ENCODE peak calls at places on chromosomes 12 and 14, in nine cellular contexts. One of them, this sample, is unnamed.

GRCh38 chr14:22047105-22047504 is 373.5 kb upstream of the OR4E1 start:
- DNase-seq in vagina: no peak
- DNase-seq in IMR-90: no peak
- DNase-seq in stomach: no peak
- DNase-seq in HCT116: no peak
- DNase-seq in breast epithelium: no peak
- DNase-seq in Peyer's patch: no peak
- DNase-seq in body of pancreas: no peak
- DNase-seq in A549: peak
- DNase-seq in this sample: no peak

GRCh38 chr14:92160619-92161018 is 38.9 kb downstream of the CPSF2 start:
- DNase-seq in vagina: no peak
- DNase-seq in IMR-90: peak
- DNase-seq in stomach: no peak
- DNase-seq in HCT116: no peak
- DNase-seq in breast epithelium: no peak
- DNase-seq in Peyer's patch: no peak
- DNase-seq in body of pancreas: no peak
- DNase-seq in A549: peak
- DNase-seq in this sample: no peak

GRCh38 chr14:40099316-40099715 is 667.1 kb upstream of the FBXO33 start:
- DNase-seq in vagina: no peak
- DNase-seq in IMR-90: no peak
- DNase-seq in stomach: no peak
- DNase-seq in HCT116: no peak
- DNase-seq in breast epithelium: no peak
- DNase-seq in Peyer's patch: no peak
- DNase-seq in body of pancreas: no peak
- DNase-seq in A549: no peak
- DNase-seq in this sample: no peak

GRCh38 chr14:99757331-99758070 is 35.7 kb upstream of the EML1 start:
- DNase-seq in vagina: no peak
- DNase-seq in IMR-90: peak
- DNase-seq in stomach: no peak
- DNase-seq in HCT116: peak
- DNase-seq in breast epithelium: no peak
- DNase-seq in Peyer's patch: no peak
- DNase-seq in body of pancreas: no peak
- DNase-seq in A549: peak
- DNase-seq in this sample: no peak

GRCh38 chr12:78898416-78898815 is 33.8 kb downstream of the SYT1 start:
- DNase-seq in vagina: no peak
- DNase-seq in IMR-90: no peak
- DNase-seq in stomach: no peak
- DNase-seq in HCT116: no peak
- DNase-seq in breast epithelium: no peak
- DNase-seq in Peyer's patch: no peak
- DNase-seq in body of pancreas: peak
- DNase-seq in A549: no peak
- DNase-seq in this sample: peak

GRCh38 chr12:52517005-52517835 is 3.0 kb downstream of the KRT5 start:
- DNase-seq in vagina: peak
- DNase-seq in IMR-90: no peak
- DNase-seq in stomach: no peak
- DNase-seq in HCT116: no peak
- DNase-seq in breast epithelium: no peak
- DNase-seq in Peyer's patch: peak
- DNase-seq in body of pancreas: no peak
- DNase-seq in A549: no peak
- DNase-seq in this sample: no peak

GRCh38 chr12:16187684-16188083 is 89.8 kb downstream of the SLC15A5 start:
- DNase-seq in vagina: no peak
- DNase-seq in IMR-90: no peak
- DNase-seq in stomach: no peak
- DNase-seq in HCT116: no peak
- DNase-seq in breast epithelium: no peak
- DNase-seq in Peyer's patch: no peak
- DNase-seq in body of pancreas: no peak
- DNase-seq in A549: no peak
- DNase-seq in this sample: no peak

GRCh38 chr14:59332727-59333126 is 132.5 kb downstream of the GPR135 start:
- DNase-seq in vagina: no peak
- DNase-seq in IMR-90: peak
- DNase-seq in stomach: no peak
- DNase-seq in HCT116: no peak
- DNase-seq in breast epithelium: no peak
- DNase-seq in Peyer's patch: no peak
- DNase-seq in body of pancreas: no peak
- DNase-seq in A549: peak
- DNase-seq in this sample: no peak

GRCh38 chr14:69475194-69475818 is 9.2 kb upstream of the PLEKHD1 start:
- DNase-seq in vagina: no peak
- DNase-seq in IMR-90: peak
- DNase-seq in stomach: no peak
- DNase-seq in HCT116: no peak
- DNase-seq in breast epithelium: no peak
- DNase-seq in Peyer's patch: no peak
- DNase-seq in body of pancreas: no peak
- DNase-seq in A549: peak
- DNase-seq in this sample: no peak

GRCh38 chr14:72443991-72444431 is 449.9 kb downstream of the DPF3 start:
- DNase-seq in vagina: no peak
- DNase-seq in IMR-90: no peak
- DNase-seq in stomach: no peak
- DNase-seq in HCT116: no peak
- DNase-seq in breast epithelium: no peak
- DNase-seq in Peyer's patch: peak
- DNase-seq in body of pancreas: no peak
- DNase-seq in A549: no peak
- DNase-seq in this sample: no peak

GRCh38 chr12:92021665-92022033 is 124.0 kb downstream of the BTG1 start:
- DNase-seq in vagina: no peak
- DNase-seq in IMR-90: no peak
- DNase-seq in stomach: no peak
- DNase-seq in HCT116: no peak
- DNase-seq in breast epithelium: no peak
- DNase-seq in Peyer's patch: no peak
- DNase-seq in body of pancreas: no peak
- DNase-seq in A549: no peak
- DNase-seq in this sample: no peak

GRCh38 chr14:98112211-98112780 is 1159.7 kb downstream of the BCL11B start:
- DNase-seq in vagina: no peak
- DNase-seq in IMR-90: no peak
- DNase-seq in stomach: no peak
- DNase-seq in HCT116: no peak
- DNase-seq in breast epithelium: no peak
- DNase-seq in Peyer's patch: no peak
- DNase-seq in body of pancreas: no peak
- DNase-seq in A549: no peak
- DNase-seq in this sample: no peak

GRCh38 chr14:87334997-87335675 is 657.8 kb downstream of the GALC start:
- DNase-seq in vagina: no peak
- DNase-seq in IMR-90: no peak
- DNase-seq in stomach: no peak
- DNase-seq in HCT116: no peak
- DNase-seq in breast epithelium: no peak
- DNase-seq in Peyer's patch: no peak
- DNase-seq in body of pancreas: no peak
- DNase-seq in A549: no peak
- DNase-seq in this sample: no peak

GRCh38 chr14:50003213-50004021 is 110.5 kb downstream of the ARF6 start:
- DNase-seq in vagina: no peak
- DNase-seq in IMR-90: peak
- DNase-seq in stomach: peak
- DNase-seq in HCT116: peak
- DNase-seq in breast epithelium: peak
- DNase-seq in Peyer's patch: peak
- DNase-seq in body of pancreas: peak
- DNase-seq in A549: peak
- DNase-seq in this sample: peak
- TF ChIP-seq POLR2A in vagina: no peak
- TF ChIP-seq POLR2A in IMR-90: no peak
- TF ChIP-seq POLR2A in stomach: no peak
- TF ChIP-seq POLR2A in HCT116: peak
- TF ChIP-seq POLR2A in breast epithelium: no peak
- TF ChIP-seq POLR2A in Peyer's patch: peak
- TF ChIP-seq POLR2A in body of pancreas: peak
- TF ChIP-seq POLR2A in A549: peak
- TF ChIP-seq POLR2A in this sample: peak

GRCh38 chr12:58922849-58923248 is 2.5 kb upstream of the LRIG3 start:
- DNase-seq in vagina: no peak
- DNase-seq in IMR-90: peak
- DNase-seq in stomach: no peak
- DNase-seq in HCT116: no peak
- DNase-seq in breast epithelium: no peak
- DNase-seq in Peyer's patch: no peak
- DNase-seq in body of pancreas: no peak
- DNase-seq in A549: peak
- DNase-seq in this sample: no peak
- H3K27ac ChIP-seq in vagina: no peak
- H3K27ac ChIP-seq in IMR-90: no peak
- H3K27ac ChIP-seq in stomach: no peak
- H3K27ac ChIP-seq in HCT116: no peak
- H3K27ac ChIP-seq in breast epithelium: no peak
- H3K27ac ChIP-seq in Peyer's patch: no peak
- H3K27ac ChIP-seq in body of pancreas: peak
- H3K27ac ChIP-seq in A549: no peak
- H3K27ac ChIP-seq in this sample: no peak

GRCh38 chr14:52312872-52313492 is 1.1 kb upstream of the PTGER2 start:
- DNase-seq in vagina: no peak
- DNase-seq in IMR-90: peak
- DNase-seq in stomach: no peak
- DNase-seq in HCT116: no peak
- DNase-seq in breast epithelium: no peak
- DNase-seq in Peyer's patch: no peak
- DNase-seq in body of pancreas: no peak
- DNase-seq in A549: no peak
- DNase-seq in this sample: peak

GRCh38 chr14:52313493-52313881 is 625 bp upstream of the PTGER2 start:
- DNase-seq in vagina: no peak
- DNase-seq in IMR-90: peak
- DNase-seq in stomach: no peak
- DNase-seq in HCT116: no peak
- DNase-seq in breast epithelium: no peak
- DNase-seq in Peyer's patch: no peak
- DNase-seq in body of pancreas: no peak
- DNase-seq in A549: no peak
- DNase-seq in this sample: no peak

GRCh38 chr14:52314521-52315354 is 626 bp downstream of the PTGER2 start:
- DNase-seq in vagina: no peak
- DNase-seq in IMR-90: peak
- DNase-seq in stomach: peak
- DNase-seq in HCT116: no peak
- DNase-seq in breast epithelium: no peak
- DNase-seq in Peyer's patch: peak
- DNase-seq in body of pancreas: peak
- DNase-seq in A549: no peak
- DNase-seq in this sample: peak

GRCh38 chr14:52315355-52315718 is 1.2 kb downstream of the PTGER2 start:
- DNase-seq in vagina: no peak
- DNase-seq in IMR-90: peak
- DNase-seq in stomach: peak
- DNase-seq in HCT116: no peak
- DNase-seq in breast epithelium: no peak
- DNase-seq in Peyer's patch: peak
- DNase-seq in body of pancreas: no peak
- DNase-seq in A549: no peak
- DNase-seq in this sample: peak

DNA sequence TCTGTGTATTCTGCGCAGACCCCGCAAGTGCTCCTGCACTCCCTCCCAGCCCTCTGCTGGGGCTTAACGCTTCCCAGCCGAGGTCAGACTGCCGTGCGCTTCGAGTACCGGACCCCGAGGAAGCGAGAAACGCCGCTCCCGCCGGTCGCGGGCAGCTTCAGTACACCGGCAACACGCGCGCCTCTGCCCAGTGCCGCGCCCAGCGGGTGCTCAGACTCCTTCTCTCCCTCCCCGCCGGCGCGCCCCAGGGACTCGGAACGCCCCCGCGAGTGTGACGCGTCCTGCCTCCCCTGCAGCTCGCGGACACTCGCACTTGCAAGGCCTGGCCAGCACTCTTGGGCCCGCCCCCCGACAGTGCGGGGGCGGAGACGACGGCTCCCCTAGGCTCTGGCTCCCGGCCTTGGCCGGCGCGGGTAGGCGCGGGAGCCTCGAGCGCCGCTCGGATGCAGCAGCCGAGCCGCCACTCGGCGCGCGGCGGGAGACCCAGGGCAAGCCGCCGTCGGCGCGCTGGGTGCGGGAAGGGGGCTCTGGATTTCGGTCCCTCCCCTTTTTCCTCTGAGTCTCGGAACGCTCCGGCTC is at the start of gene PTGER2:
- DNase-seq in vagina: no peak
- DNase-seq in IMR-90: peak
- DNase-seq in stomach: peak
- DNase-seq in HCT116: peak
- DNase-seq in breast epithelium: peak
- DNase-seq in Peyer's patch: peak
- DNase-seq in body of pancreas: peak
- DNase-seq in A549: peak
- DNase-seq in this sample: peak
- TF ChIP-seq POLR2A in vagina: no peak
- TF ChIP-seq POLR2A in IMR-90: peak
- TF ChIP-seq POLR2A in stomach: no peak
- TF ChIP-seq POLR2A in HCT116: no peak
- TF ChIP-seq POLR2A in breast epithelium: no peak
- TF ChIP-seq POLR2A in Peyer's patch: peak
- TF ChIP-seq POLR2A in body of pancreas: no peak
- TF ChIP-seq POLR2A in A549: no peak
- TF ChIP-seq POLR2A in this sample: peak

GRCh38 chr14:89430271-89430620 is 13.2 kb upstream of the FOXN3 start:
- DNase-seq in vagina: no peak
- DNase-seq in IMR-90: peak
- DNase-seq in stomach: no peak
- DNase-seq in HCT116: no peak
- DNase-seq in breast epithelium: no peak
- DNase-seq in Peyer's patch: peak
- DNase-seq in body of pancreas: no peak
- DNase-seq in A549: no peak
- DNase-seq in this sample: no peak

GRCh38 chr14:89435527-89436273 is 18.7 kb upstream of the FOXN3 start:
- DNase-seq in vagina: no peak
- DNase-seq in IMR-90: no peak
- DNase-seq in stomach: no peak
- DNase-seq in HCT116: no peak
- DNase-seq in breast epithelium: no peak
- DNase-seq in Peyer's patch: peak
- DNase-seq in body of pancreas: no peak
- DNase-seq in A549: no peak
- DNase-seq in this sample: no peak

GRCh38 chr14:89429206-89430091 is 12.4 kb upstream of the FOXN3 start:
- DNase-seq in vagina: no peak
- DNase-seq in IMR-90: peak
- DNase-seq in stomach: no peak
- DNase-seq in HCT116: no peak
- DNase-seq in breast epithelium: no peak
- DNase-seq in Peyer's patch: peak
- DNase-seq in body of pancreas: peak
- DNase-seq in A549: no peak
- DNase-seq in this sample: no peak

GRCh38 chr14:89428556-89429196 is 11.6 kb upstream of the FOXN3 start:
- DNase-seq in vagina: no peak
- DNase-seq in IMR-90: peak
- DNase-seq in stomach: no peak
- DNase-seq in HCT116: no peak
- DNase-seq in breast epithelium: no peak
- DNase-seq in Peyer's patch: peak
- DNase-seq in body of pancreas: no peak
- DNase-seq in A549: no peak
- DNase-seq in this sample: no peak

GRCh38 chr14:89432226-89432625 is 15.2 kb upstream of the FOXN3 start:
- DNase-seq in vagina: no peak
- DNase-seq in IMR-90: no peak
- DNase-seq in stomach: no peak
- DNase-seq in HCT116: no peak
- DNase-seq in breast epithelium: no peak
- DNase-seq in Peyer's patch: peak
- DNase-seq in body of pancreas: no peak
- DNase-seq in A549: no peak
- DNase-seq in this sample: no peak
- H3K27ac ChIP-seq in vagina: no peak
- H3K27ac ChIP-seq in IMR-90: no peak
- H3K27ac ChIP-seq in stomach: no peak
- H3K27ac ChIP-seq in HCT116: no peak
- H3K27ac ChIP-seq in breast epithelium: no peak
- H3K27ac ChIP-seq in Peyer's patch: no peak
- H3K27ac ChIP-seq in body of pancreas: no peak
- H3K27ac ChIP-seq in A549: no peak
- H3K27ac ChIP-seq in this sample: no peak